ENCODE peak calls at places on chromosome 6, in seven cellular contexts. U, O, V, B, D, J and W are unnamed samples.

GRCh38 chr6:7406743-7407142 is 17.1 kb downstream of the RIOK1 start:
- DNase-seq in U (no peak), O (no peak), V (no peak), B (no peak), D (no peak), J (no peak), W (no peak)

GRCh38 chr6:149174962-149175361 is 142.6 kb upstream of the TAB2 start:
- DNase-seq in U (no peak), O (no peak), V (no peak), B (no peak), D (no peak), J (no peak), W (no peak)

GRCh38 chr6:54802775-54803631 is 43.6 kb upstream of the FAM83B start:
- DNase-seq in U (peak; percentile 16), O (no peak), V (peak; percentile 38), B (no peak), D (peak; percentile 46), J (no peak), W (no peak)

GRCh38 chr6:25006565-25007001 is 70.8 kb upstream of the RIPOR2 start:
- DNase-seq in U (peak; percentile 49), O (no peak), V (peak; percentile 56), B (peak; percentile 39), D (no peak), J (no peak), W (no peak)

GRCh38 chr6:83192871-83193746 is at the start of the genes PGM3 and RWDD2A:
- DNase-seq in U (peak; percentile 93), O (peak; percentile 73), V (peak; percentile 89), B (peak; percentile 86), D (peak; percentile 52), J (peak; percentile 64), W (peak; percentile 54)

GRCh38 chr6:148624025-148624424 is 122.8 kb upstream of the UST start:
- DNase-seq in U (no peak), O (no peak), V (peak; percentile 35), B (no peak), D (no peak), J (no peak), W (no peak)

GRCh38 chr6:88728756-88729155 is 234.7 kb downstream of the RNGTT start:
- DNase-seq in U (no peak), O (no peak), V (no peak), B (no peak), D (no peak), J (no peak), W (peak; percentile 43)

GRCh38 chr6:100880901-100881706 is at the start of gene ASCC3:
- DNase-seq in U (peak; percentile 80), O (peak; percentile 77), V (peak; percentile 95), B (peak; percentile 93), D (peak; percentile 62), J (peak; percentile 76), W (peak; percentile 93)

GRCh38 chr6:16224409-16224808 is 14.0 kb upstream of the GMPR start:
- DNase-seq in U (no peak), O (no peak), V (no peak), B (no peak), D (no peak), J (no peak), W (no peak)

GRCh38 chr6:136226027-136226673 is 24.0 kb downstream of the MTFR2 start:
- DNase-seq in U (peak; percentile 64), O (peak; percentile 43), V (peak; percentile 66), B (peak; percentile 47), D (peak; percentile 53), J (peak; percentile 34), W (peak; percentile 72)

GRCh38 chr6:25359191-25359861 is 80.2 kb downstream of the CARMIL1 start:
- DNase-seq in U (peak; percentile 70), O (no peak), V (peak; percentile 95), B (no peak), D (peak; percentile 27), J (no peak), W (no peak)

GRCh38 chr6:88763160-88763559 is 200.3 kb downstream of the RNGTT start:
- DNase-seq in U (no peak), O (no peak), V (peak; percentile 7), B (no peak), D (no peak), J (no peak), W (no peak)

GRCh38 chr6:166616261-166617226 is 10.5 kb downstream of the RPS6KA2 start:
- DNase-seq in U (no peak), O (no peak), V (no peak), B (no peak), D (no peak), J (no peak), W (no peak)

GRCh38 chr6:120869397-120869796 is 464.9 kb downstream of the TBC1D32 start:
- DNase-seq in U (no peak), O (no peak), V (no peak), B (no peak), D (no peak), J (no peak), W (no peak)

GRCh38 chr6:116779569-116780164 is 14.1 kb upstream of the FAM162B start:
- DNase-seq in U (peak; percentile 8), O (peak; percentile 28), V (peak; percentile 41), B (no peak), D (peak; percentile 38), J (no peak), W (peak; percentile 47)

GRCh38 chr6:141403827-141404226 is 728.9 kb upstream of the GJE1 start:
- DNase-seq in U (no peak), O (no peak), V (peak; percentile 27), B (no peak), D (no peak), J (no peak), W (no peak)

GRCh38 chr6:146190581-146190980 is 161.7 kb downstream of the GRM1 start:
- DNase-seq in U (no peak), O (no peak), V (no peak), B (no peak), D (no peak), J (no peak), W (no peak)

GRCh38 chr6:39189915-39190544 is 39.2 kb downstream of the KCNK5 start:
- DNase-seq in U (no peak), O (no peak), V (peak; percentile 11), B (no peak), D (no peak), J (no peak), W (peak; percentile 27)

GRCh38 chr6:72724545-72724944 is 102.7 kb downstream of the KCNQ5 start:
- DNase-seq in U (no peak), O (no peak), V (peak; percentile 24), B (no peak), D (peak; percentile 24), J (no peak), W (no peak)

GRCh38 chr6:12012566-12013367 is 655 bp downstream of the HIVEP1 start:
- DNase-seq in U (peak; percentile 63), O (peak; percentile 49), V (peak; percentile 92), B (peak; percentile 84), D (peak; percentile 83), J (peak; percentile 41), W (peak; percentile 79)

GRCh38 chr6:37114612-37115011 is 55.3 kb upstream of the PIM1 start:
- DNase-seq in U (no peak), O (no peak), V (no peak), B (no peak), D (no peak), J (no peak), W (no peak)

GRCh38 chr6:136968831-136969230 is 46.7 kb downstream of the SLC35D3 start:
- DNase-seq in U (no peak), O (no peak), V (no peak), B (no peak), D (no peak), J (no peak), W (no peak)

GRCh38 chr6:135423649-135424128 is 73.9 kb downstream of the AHI1 start:
- DNase-seq in U (peak; percentile 36), O (no peak), V (peak; percentile 56), B (no peak), D (peak; percentile 11), J (no peak), W (no peak)

GRCh38 chr6:96862560-96862959 is 25.3 kb upstream of the GPR63 start:
- DNase-seq in U (no peak), O (no peak), V (no peak), B (no peak), D (no peak), J (no peak), W (no peak)

GRCh38 chr6:158783167-158783450 is 36.1 kb downstream of the EZR start:
- DNase-seq in U (no peak), O (no peak), V (no peak), B (no peak), D (no peak), J (no peak), W (no peak)

GRCh38 chr6:80132942-80133517 is 26.6 kb downstream of the BCKDHB start:
- DNase-seq in U (peak; percentile 32), O (peak; percentile 73), V (peak; percentile 68), B (peak; percentile 8), D (peak; percentile 49), J (no peak), W (no peak)

GRCh38 chr6:73382462-73383113 is 12.0 kb upstream of the DDX43 start:
- DNase-seq in U (no peak), O (no peak), V (peak; percentile 54), B (no peak), D (no peak), J (no peak), W (no peak)

GRCh38 chr6:146315321-146316254 is 228.0 kb upstream of the RAB32 start:
- DNase-seq in U (no peak), O (no peak), V (no peak), B (no peak), D (no peak), J (no peak), W (no peak)

GRCh38 chr6:159726196-159726917 is 949 bp upstream of the WTAP start:
- DNase-seq in U (no peak), O (no peak), V (no peak), B (no peak), D (no peak), J (no peak), W (no peak)

GRCh38 chr6:36201612-36202011 is 5.1 kb downstream of the BRPF3 start:
- DNase-seq in U (no peak), O (no peak), V (no peak), B (no peak), D (no peak), J (no peak), W (no peak)

GRCh38 chr6:143949962-143950361 is 58.1 kb downstream of the PLAGL1 start:
- DNase-seq in U (no peak), O (no peak), V (no peak), B (no peak), D (no peak), J (no peak), W (no peak)

GRCh38 chr6:142867988-142868818 is 76.8 kb downstream of the HIVEP2 start:
- DNase-seq in U (no peak), O (no peak), V (no peak), B (no peak), D (peak; percentile 28), J (no peak), W (no peak)

GRCh38 chr6:43715056-43715788 is 27.6 kb upstream of the MRPS18A start:
- DNase-seq in U (no peak), O (no peak), V (no peak), B (no peak), D (no peak), J (no peak), W (no peak)

GRCh38 chr6:8940356-8940755 is 505.0 kb upstream of the SLC35B3 start:
- DNase-seq in U (no peak), O (peak; percentile 21), V (no peak), B (no peak), D (no peak), J (no peak), W (no peak)

GRCh38 chr6:12173670-12174069 is 116.5 kb upstream of the EDN1 start:
- DNase-seq in U (no peak), O (no peak), V (no peak), B (no peak), D (no peak), J (no peak), W (no peak)

GRCh38 chr6:158487495-158487894 is 72.4 kb upstream of the TMEM181 start:
- DNase-seq in U (no peak), O (no peak), V (peak; percentile 35), B (no peak), D (no peak), J (no peak), W (no peak)

GRCh38 chr6:53440331-53440730 is 91.6 kb upstream of the ELOVL5 start:
- DNase-seq in U (no peak), O (no peak), V (peak; percentile 47), B (no peak), D (no peak), J (no peak), W (no peak)

GRCh38 chr6:84773133-84773430 is 8.7 kb upstream of the TBX18 start:
- DNase-seq in U (no peak), O (no peak), V (no peak), B (no peak), D (no peak), J (no peak), W (no peak)